ENCODE peak calls at places on chromosomes 5 and 9, in nine cellular contexts. V is psoas muscle, A is SJSA1, P is upper lobe of left lung, W is heart right ventricle, S is GM23248, Y is astrocyte, H is pancreas, M is HCT116. D is an unnamed sample. For H3K4me1, the result is how much of the 10 kb centered on the place peaks cover.

GRCh38 chr5:79795764-79796398 is 106.2 kb downstream of the CMYA5 start:
- DNase-seq in V (peak), A (peak), P (peak), W (peak), S (peak), Y (peak), H (peak), M (no peak), D (no peak)

GRCh38 chr5:21154526-21154925 is 1166.5 kb upstream of the CDH18 start:
- DNase-seq in V (no peak), A (no peak), P (no peak), W (no peak), S (no peak), Y (peak), H (no peak), M (no peak), D (no peak)

GRCh38 chr5:82728931-82729717 is 348.1 kb downstream of the TMEM167A start:
- DNase-seq in V (no peak), A (no peak), P (no peak), W (no peak), S (no peak), Y (no peak), H (no peak), M (no peak), D (no peak)

GRCh38 chr5:73464016-73464745 is 15.6 kb upstream of the FOXD1 start:
- DNase-seq in V (no peak), A (no peak), P (no peak), W (peak), S (peak), Y (peak), H (no peak), M (no peak), D (no peak)

GRCh38 chr5:30103056-30104020 is 1090.1 kb upstream of the CDH6 start:
- DNase-seq in V (no peak), A (no peak), P (no peak), W (no peak), S (no peak), Y (peak), H (no peak), M (no peak), D (no peak)

GRCh38 chr9:124088476-124088837 is 76.9 kb downstream of the LHX2 start:
- DNase-seq in V (no peak), A (no peak), P (no peak), W (no peak), S (no peak), Y (no peak), H (no peak), M (no peak), D (no peak)

GRCh38 chr5:143513720-143514119 is 110.2 kb upstream of the NR3C1 start:
- DNase-seq in V (no peak), A (no peak), P (no peak), W (no peak), S (no peak), Y (no peak), H (no peak), M (no peak), D (no peak)

GRCh38 chr5:66680804-66681203 is 84.6 kb downstream of the MAST4 start:
- DNase-seq in V (no peak), A (no peak), P (no peak), W (no peak), S (no peak), Y (no peak), H (no peak), M (no peak), D (no peak)

GRCh38 chr9:89874351-89875321 is 269.8 kb downstream of the GADD45G start:
- DNase-seq in V (peak), A (peak), P (peak), W (peak), S (no peak), Y (no peak), H (peak), M (no peak), D (no peak)

GRCh38 chr9:135772056-135773042 is 70.4 kb downstream of the KCNT1 start:
- DNase-seq in V (no peak), A (no peak), P (no peak), W (no peak), S (no peak), Y (no peak), H (no peak), M (no peak), D (no peak)

GRCh38 chr9:134546746-134547145 is 94.9 kb upstream of the COL5A1 start:
- DNase-seq in V (peak), A (no peak), P (no peak), W (no peak), S (no peak), Y (no peak), H (no peak), M (no peak), D (no peak)
- H3K4me1 ChIP-seq in V (under half), A (half or more), P (under half), W (under half), S (under half), Y (under half), H (under half), M (under half), D (under half)

GRCh38 chr9:34381323-34381722 is 4.6 kb upstream of the MYORG start:
- DNase-seq in V (peak), A (no peak), P (no peak), W (peak), S (no peak), Y (no peak), H (no peak), M (no peak), D (peak)
- H3K4me3 ChIP-seq in V (peak), A (no peak), P (peak), W (peak), S (no peak), Y (peak), H (peak), M (no peak), D (peak)

GRCh38 chr5:161863259-161863658 is 15.3 kb downstream of the GABRA1 start:
- DNase-seq in V (no peak), A (no peak), P (no peak), W (no peak), S (no peak), Y (no peak), H (no peak), M (no peak), D (no peak)

GRCh38 chr5:161865510-161865909 is 17.6 kb downstream of the GABRA1 start:
- DNase-seq in V (no peak), A (no peak), P (no peak), W (no peak), S (no peak), Y (no peak), H (no peak), M (no peak), D (no peak)
- H3K4me1 ChIP-seq in V (under half), A (under half), P (under half), W (under half), S (under half), Y (under half), H (under half), M (under half), D (under half)

GRCh38 chr9:128205296-128205944 is 2.2 kb downstream of the DNM1 start:
- DNase-seq in V (no peak), A (no peak), P (no peak), W (no peak), S (no peak), Y (no peak), H (peak), M (no peak), D (no peak)

GRCh38 chr9:128203024-128203841 is at the start of gene DNM1:
- DNase-seq in V (peak), A (no peak), P (peak), W (no peak), S (peak), Y (no peak), H (peak), M (no peak), D (peak)

GRCh38 chr9:128203842-128204551 is 818 bp downstream of the DNM1 start:
- DNase-seq in V (no peak), A (no peak), P (no peak), W (no peak), S (peak), Y (no peak), H (peak), M (no peak), D (no peak)

GRCh38 chr9:128206484-128206883 is 3.3 kb downstream of the DNM1 start:
- DNase-seq in V (no peak), A (no peak), P (no peak), W (no peak), S (no peak), Y (no peak), H (peak), M (no peak), D (no peak)

GRCh38 chr9:128204858-128205257 is 1.7 kb downstream of the DNM1 start:
- DNase-seq in V (no peak), A (no peak), P (no peak), W (no peak), S (no peak), Y (no peak), H (peak), M (no peak), D (no peak)
- H3K4me3 ChIP-seq in V (peak), A (no peak), P (no peak), W (peak), S (peak), Y (peak), H (no peak), M (no peak), D (no peak)

DNA sequence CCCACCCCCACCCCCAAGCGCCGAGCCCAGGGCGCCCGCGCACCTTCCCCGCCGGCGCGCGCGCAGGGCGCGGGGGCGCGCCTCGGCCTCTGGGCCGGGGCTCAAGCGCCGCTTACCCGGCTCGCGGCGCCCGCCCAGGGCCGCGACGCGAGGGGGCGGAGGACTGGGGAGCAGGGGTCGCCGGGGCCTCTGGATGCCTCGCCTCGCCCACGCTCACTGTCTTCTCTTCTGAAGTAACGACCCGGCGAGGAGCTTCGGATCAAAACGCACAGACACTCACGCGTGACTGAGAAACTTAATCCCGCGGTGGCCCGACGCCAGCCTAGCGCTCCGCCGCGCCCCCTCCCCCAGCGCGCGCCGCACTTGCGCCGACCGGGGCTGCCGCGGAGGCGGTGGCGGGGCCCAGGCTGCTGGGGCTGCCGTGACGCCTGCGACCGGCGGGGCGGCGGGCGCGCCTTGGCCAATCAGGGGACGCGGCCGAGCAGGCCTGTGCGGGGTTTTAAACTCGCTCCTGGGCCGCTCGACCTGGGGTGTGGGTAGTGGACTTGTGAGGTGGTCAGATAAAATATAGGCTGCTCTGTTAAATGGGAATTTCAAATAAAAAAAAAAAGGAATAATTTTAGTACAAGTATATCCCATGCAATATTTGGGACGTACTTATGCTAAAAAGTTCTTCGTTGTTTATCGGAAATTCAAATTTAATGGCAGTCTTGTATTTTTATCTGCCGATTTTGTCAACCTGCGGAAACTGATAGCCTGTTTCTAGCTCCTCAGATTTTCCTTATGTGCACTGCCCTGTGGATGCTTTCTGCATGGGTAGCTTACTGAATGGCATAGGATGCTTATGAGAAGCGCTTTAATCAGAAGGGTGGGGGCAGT is at the start of gene MPDZ:
- DNase-seq in V (peak), A (peak), P (peak), W (peak), S (peak), Y (peak), H (peak), M (no peak), D (peak)
- H3K4me1 ChIP-seq in V (under half), A (half or more), P (under half), W (under half), S (half or more), Y (under half), H (under half), M (under half), D (under half)

GRCh38 chr5:110072646-110073045 is 382.9 kb downstream of the MAN2A1 start:
- DNase-seq in V (no peak), A (no peak), P (no peak), W (no peak), S (peak), Y (no peak), H (no peak), M (no peak), D (no peak)

GRCh38 chr5:110070836-110071235 is 381.1 kb downstream of the MAN2A1 start:
- DNase-seq in V (no peak), A (no peak), P (no peak), W (no peak), S (no peak), Y (no peak), H (no peak), M (no peak), D (no peak)

GRCh38 chr5:110077147-110077546 is 387.4 kb downstream of the MAN2A1 start:
- DNase-seq in V (no peak), A (no peak), P (no peak), W (no peak), S (no peak), Y (no peak), H (no peak), M (no peak), D (no peak)

GRCh38 chr5:110073534-110073933 is 383.8 kb downstream of the MAN2A1 start:
- DNase-seq in V (no peak), A (no peak), P (no peak), W (no peak), S (no peak), Y (no peak), H (no peak), M (no peak), D (no peak)

DNA sequence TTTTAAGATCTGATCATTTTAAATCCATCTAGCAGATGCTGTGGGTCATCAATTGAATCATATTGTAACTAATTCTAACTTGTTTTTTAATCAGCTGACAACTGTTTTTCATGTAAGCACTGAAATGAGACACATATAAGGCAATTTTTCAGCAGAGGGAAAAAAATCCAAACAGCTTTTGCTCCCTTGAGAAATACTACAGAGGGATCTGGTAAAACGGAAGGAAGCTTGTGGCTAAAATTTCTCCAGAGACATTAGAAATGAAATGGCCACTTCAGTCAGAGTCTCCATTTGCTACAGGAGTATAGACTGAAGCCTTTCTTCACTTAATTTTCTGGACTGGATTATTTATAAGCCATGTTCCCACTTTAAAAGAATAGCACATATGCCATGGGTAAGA is 385.9 kb downstream of the MAN2A1 start:
- DNase-seq in V (no peak), A (no peak), P (no peak), W (no peak), S (no peak), Y (no peak), H (no peak), M (no peak), D (no peak)
- H3K4me3 ChIP-seq in V (no peak), A (no peak), P (no peak), W (no peak), S (no peak), Y (no peak), H (no peak), M (no peak), D (no peak)

GRCh38 chr9:131505012-131505411 is 2.3 kb downstream of the POMT1 start:
- DNase-seq in V (no peak), A (no peak), P (no peak), W (no peak), S (no peak), Y (no peak), H (no peak), M (no peak), D (no peak)

GRCh38 chr9:131500377-131500776 is 2.3 kb upstream of the POMT1 start:
- DNase-seq in V (no peak), A (no peak), P (no peak), W (no peak), S (no peak), Y (no peak), H (no peak), M (no peak), D (no peak)

GRCh38 chr9:131500939-131501541 is 1.7 kb upstream of the POMT1 start:
- DNase-seq in V (no peak), A (no peak), P (no peak), W (no peak), S (peak), Y (peak), H (no peak), M (no peak), D (no peak)

GRCh38 chr9:131503626-131504465 is 1.1 kb downstream of the POMT1 start:
- DNase-seq in V (no peak), A (no peak), P (no peak), W (no peak), S (peak), Y (no peak), H (no peak), M (no peak), D (no peak)

DNA sequence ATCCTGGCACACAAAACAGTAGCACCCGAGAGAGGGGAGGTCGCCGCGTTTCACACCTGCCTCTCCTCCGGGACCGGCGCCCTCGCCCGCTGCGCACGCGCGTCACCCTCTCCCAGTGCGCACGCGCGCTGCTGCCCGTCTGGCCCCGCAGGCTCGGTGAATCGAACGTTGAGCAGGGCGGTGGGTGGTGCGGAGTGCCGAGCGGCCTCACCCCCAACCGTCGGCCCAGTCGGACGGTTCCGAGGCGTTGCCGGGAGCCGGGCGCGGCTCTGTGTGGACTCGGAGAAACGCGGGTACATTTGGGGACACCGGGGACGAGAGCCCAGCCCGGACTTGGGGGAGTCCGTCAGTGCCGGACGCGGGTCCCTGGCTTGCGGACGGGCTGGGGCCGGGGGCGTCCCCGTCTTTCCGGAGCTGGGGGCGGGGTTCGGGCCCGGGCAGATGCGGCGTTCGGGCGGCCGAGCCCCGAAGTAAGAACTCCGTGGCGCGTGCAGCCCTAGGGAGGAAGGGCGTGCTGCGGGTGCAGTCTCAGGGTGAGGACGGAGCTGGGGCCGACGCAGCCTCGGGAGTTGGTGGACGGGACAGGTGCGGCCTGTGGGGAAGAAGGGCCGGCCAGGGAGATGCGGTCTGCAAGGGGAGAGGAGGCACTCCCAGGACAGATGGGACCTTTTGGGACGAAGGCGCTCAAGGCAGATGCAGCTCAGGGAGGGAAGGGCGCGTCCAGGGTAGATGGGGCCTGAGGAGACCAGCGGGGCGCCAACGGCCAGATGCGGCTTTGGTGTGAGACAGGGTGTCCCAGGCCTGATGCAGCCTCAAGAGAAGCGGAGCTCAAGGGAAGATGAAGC is at the start of gene POMT1:
- DNase-seq in V (peak), A (peak), P (peak), W (peak), S (peak), Y (peak), H (peak), M (peak), D (peak)
- H3K4me1 ChIP-seq in V (under half), A (under half), P (under half), W (under half), S (under half), Y (under half), H (under half), M (under half), D (under half)

GRCh38 chr9:35659340-35659739 is 1.2 kb downstream of the CCDC107 start:
- DNase-seq in V (no peak), A (no peak), P (no peak), W (no peak), S (peak), Y (peak), H (no peak), M (no peak), D (no peak)
- H3K4me3 ChIP-seq in V (peak), A (peak), P (peak), W (peak), S (peak), Y (peak), H (peak), M (peak), D (peak)